ENCODE peak calls at places on chromosomes 2 and 18, in nine cellular contexts. One of them, this sample, is unnamed.

GRCh38 chr2:17146358-17146757 is 371.9 kb downstream of the RAD51AP2 start:
- DNase-seq in lung microvascular endothelial cell: no peak
- DNase-seq in foreskin fibroblast: no peak
- DNase-seq in heart left ventricle: no peak
- DNase-seq in HFFc6: no peak
- DNase-seq in nephron progenitor cell: no peak
- DNase-seq in neural crest cell: no peak
- DNase-seq in K562: no peak
- DNase-seq in ELF-1: no peak
- DNase-seq in this sample: no peak

GRCh38 chr2:153431114-153431513 is 47.4 kb downstream of the RPRM start:
- DNase-seq in lung microvascular endothelial cell: no peak
- DNase-seq in foreskin fibroblast: no peak
- DNase-seq in heart left ventricle: no peak
- DNase-seq in HFFc6: no peak
- DNase-seq in nephron progenitor cell: no peak
- DNase-seq in neural crest cell: no peak
- DNase-seq in K562: no peak
- DNase-seq in ELF-1: no peak
- DNase-seq in this sample: no peak

GRCh38 chr2:173963817-173964564 is 1.2 kb downstream of the SP3 start:
- DNase-seq in lung microvascular endothelial cell: peak
- DNase-seq in foreskin fibroblast: peak
- DNase-seq in heart left ventricle: peak
- DNase-seq in HFFc6: peak
- DNase-seq in nephron progenitor cell: peak
- DNase-seq in neural crest cell: peak
- DNase-seq in K562: peak
- DNase-seq in ELF-1: peak
- DNase-seq in this sample: peak

GRCh38 chr2:85914916-85915315 is 26.1 kb upstream of the ST3GAL5 start:
- DNase-seq in lung microvascular endothelial cell: no peak
- DNase-seq in foreskin fibroblast: no peak
- DNase-seq in heart left ventricle: no peak
- DNase-seq in HFFc6: no peak
- DNase-seq in nephron progenitor cell: no peak
- DNase-seq in neural crest cell: no peak
- DNase-seq in K562: no peak
- DNase-seq in ELF-1: no peak
- DNase-seq in this sample: no peak

GRCh38 chr2:41710944-41711343 is 336.9 kb upstream of the PKDCC start:
- DNase-seq in lung microvascular endothelial cell: no peak
- DNase-seq in foreskin fibroblast: peak
- DNase-seq in heart left ventricle: no peak
- DNase-seq in HFFc6: peak
- DNase-seq in nephron progenitor cell: no peak
- DNase-seq in neural crest cell: no peak
- DNase-seq in K562: no peak
- DNase-seq in ELF-1: no peak
- DNase-seq in this sample: no peak

GRCh38 chr2:131035112-131035825 is 58.0 kb downstream of the FAM168B start:
- DNase-seq in lung microvascular endothelial cell: no peak
- DNase-seq in foreskin fibroblast: no peak
- DNase-seq in heart left ventricle: no peak
- DNase-seq in HFFc6: no peak
- DNase-seq in nephron progenitor cell: no peak
- DNase-seq in neural crest cell: no peak
- DNase-seq in K562: no peak
- DNase-seq in ELF-1: no peak
- DNase-seq in this sample: no peak

GRCh38 chr2:135473567-135473966 is 57.5 kb downstream of the ZRANB3 start:
- DNase-seq in lung microvascular endothelial cell: peak
- DNase-seq in foreskin fibroblast: peak
- DNase-seq in heart left ventricle: no peak
- DNase-seq in HFFc6: no peak
- DNase-seq in nephron progenitor cell: no peak
- DNase-seq in neural crest cell: no peak
- DNase-seq in K562: peak
- DNase-seq in ELF-1: peak
- DNase-seq in this sample: peak

GRCh38 chr2:3468296-3468988 is 50.9 kb downstream of the ADI1 start:
- DNase-seq in lung microvascular endothelial cell: no peak
- DNase-seq in foreskin fibroblast: no peak
- DNase-seq in heart left ventricle: no peak
- DNase-seq in HFFc6: no peak
- DNase-seq in nephron progenitor cell: no peak
- DNase-seq in neural crest cell: no peak
- DNase-seq in K562: no peak
- DNase-seq in ELF-1: no peak
- DNase-seq in this sample: no peak

GRCh38 chr2:167935803-167936110 is 311.6 kb downstream of the STK39 start:
- DNase-seq in lung microvascular endothelial cell: no peak
- DNase-seq in foreskin fibroblast: no peak
- DNase-seq in heart left ventricle: no peak
- DNase-seq in HFFc6: no peak
- DNase-seq in nephron progenitor cell: no peak
- DNase-seq in neural crest cell: no peak
- DNase-seq in K562: no peak
- DNase-seq in ELF-1: no peak
- DNase-seq in this sample: no peak

GRCh38 chr2:63982335-63982734 is 36.9 kb downstream of the VPS54 start:
- DNase-seq in lung microvascular endothelial cell: no peak
- DNase-seq in foreskin fibroblast: no peak
- DNase-seq in heart left ventricle: no peak
- DNase-seq in HFFc6: no peak
- DNase-seq in nephron progenitor cell: no peak
- DNase-seq in neural crest cell: no peak
- DNase-seq in K562: no peak
- DNase-seq in ELF-1: no peak
- DNase-seq in this sample: no peak

GRCh38 chr2:188519133-188519532 is 227.5 kb downstream of the GULP1 start:
- DNase-seq in lung microvascular endothelial cell: no peak
- DNase-seq in foreskin fibroblast: peak
- DNase-seq in heart left ventricle: no peak
- DNase-seq in HFFc6: peak
- DNase-seq in nephron progenitor cell: no peak
- DNase-seq in neural crest cell: no peak
- DNase-seq in K562: no peak
- DNase-seq in ELF-1: no peak
- DNase-seq in this sample: no peak

GRCh38 chr2:63590621-63591408 is 2.1 kb downstream of the MDH1 start:
- DNase-seq in lung microvascular endothelial cell: no peak
- DNase-seq in foreskin fibroblast: peak
- DNase-seq in heart left ventricle: no peak
- DNase-seq in HFFc6: no peak
- DNase-seq in nephron progenitor cell: no peak
- DNase-seq in neural crest cell: no peak
- DNase-seq in K562: no peak
- DNase-seq in ELF-1: no peak
- DNase-seq in this sample: no peak

GRCh38 chr18:48850891-48851302 is 99.9 kb downstream of the SMAD7 start:
- DNase-seq in lung microvascular endothelial cell: no peak
- DNase-seq in foreskin fibroblast: no peak
- DNase-seq in heart left ventricle: peak
- DNase-seq in HFFc6: no peak
- DNase-seq in nephron progenitor cell: no peak
- DNase-seq in neural crest cell: no peak
- DNase-seq in K562: peak
- DNase-seq in ELF-1: no peak
- DNase-seq in this sample: no peak

GRCh38 chr2:223054193-223054781 is 2.3 kb downstream of the KCNE4 start:
- DNase-seq in lung microvascular endothelial cell: no peak
- DNase-seq in foreskin fibroblast: peak
- DNase-seq in heart left ventricle: peak
- DNase-seq in HFFc6: peak
- DNase-seq in nephron progenitor cell: no peak
- DNase-seq in neural crest cell: no peak
- DNase-seq in K562: no peak
- DNase-seq in ELF-1: no peak
- DNase-seq in this sample: no peak

GRCh38 chr2:237878321-237879057 is 19.1 kb downstream of the RAMP1 start:
- DNase-seq in lung microvascular endothelial cell: no peak
- DNase-seq in foreskin fibroblast: no peak
- DNase-seq in heart left ventricle: no peak
- DNase-seq in HFFc6: no peak
- DNase-seq in nephron progenitor cell: no peak
- DNase-seq in neural crest cell: no peak
- DNase-seq in K562: no peak
- DNase-seq in ELF-1: no peak
- DNase-seq in this sample: no peak

GRCh38 chr18:22170421-22171262 is 1.3 kb downstream of the GATA6 start:
- DNase-seq in lung microvascular endothelial cell: peak
- DNase-seq in foreskin fibroblast: peak
- DNase-seq in heart left ventricle: peak
- DNase-seq in HFFc6: peak
- DNase-seq in nephron progenitor cell: peak
- DNase-seq in neural crest cell: peak
- DNase-seq in K562: no peak
- DNase-seq in ELF-1: peak
- DNase-seq in this sample: peak

GRCh38 chr2:105274046-105274445 is 32.5 kb downstream of the GPR45 start:
- DNase-seq in lung microvascular endothelial cell: peak
- DNase-seq in foreskin fibroblast: no peak
- DNase-seq in heart left ventricle: no peak
- DNase-seq in HFFc6: no peak
- DNase-seq in nephron progenitor cell: no peak
- DNase-seq in neural crest cell: no peak
- DNase-seq in K562: no peak
- DNase-seq in ELF-1: no peak
- DNase-seq in this sample: no peak

GRCh38 chr2:177076636-177077179 is 135.9 kb upstream of the HNRNPA3 start:
- DNase-seq in lung microvascular endothelial cell: no peak
- DNase-seq in foreskin fibroblast: no peak
- DNase-seq in heart left ventricle: no peak
- DNase-seq in HFFc6: no peak
- DNase-seq in nephron progenitor cell: no peak
- DNase-seq in neural crest cell: no peak
- DNase-seq in K562: no peak
- DNase-seq in ELF-1: peak
- DNase-seq in this sample: no peak

GRCh38 chr2:54207666-54208195 is 48.3 kb downstream of the TSPYL6 start:
- DNase-seq in lung microvascular endothelial cell: peak
- DNase-seq in foreskin fibroblast: peak
- DNase-seq in heart left ventricle: no peak
- DNase-seq in HFFc6: no peak
- DNase-seq in nephron progenitor cell: no peak
- DNase-seq in neural crest cell: no peak
- DNase-seq in K562: no peak
- DNase-seq in ELF-1: no peak
- DNase-seq in this sample: no peak

GRCh38 chr2:43230981-43231827 is 4.8 kb upstream of the ZFP36L2 start:
- DNase-seq in lung microvascular endothelial cell: no peak
- DNase-seq in foreskin fibroblast: no peak
- DNase-seq in heart left ventricle: peak
- DNase-seq in HFFc6: no peak
- DNase-seq in nephron progenitor cell: no peak
- DNase-seq in neural crest cell: no peak
- DNase-seq in K562: no peak
- DNase-seq in ELF-1: no peak
- DNase-seq in this sample: no peak

GRCh38 chr2:217953011-217953481 is 49.7 kb downstream of the TNS1 start:
- DNase-seq in lung microvascular endothelial cell: no peak
- DNase-seq in foreskin fibroblast: no peak
- DNase-seq in heart left ventricle: peak
- DNase-seq in HFFc6: no peak
- DNase-seq in nephron progenitor cell: no peak
- DNase-seq in neural crest cell: no peak
- DNase-seq in K562: no peak
- DNase-seq in ELF-1: no peak
- DNase-seq in this sample: no peak

GRCh38 chr2:234772775-234773064 is 179.1 kb upstream of the SH3BP4 start:
- DNase-seq in lung microvascular endothelial cell: no peak
- DNase-seq in foreskin fibroblast: no peak
- DNase-seq in heart left ventricle: no peak
- DNase-seq in HFFc6: no peak
- DNase-seq in nephron progenitor cell: peak
- DNase-seq in neural crest cell: no peak
- DNase-seq in K562: no peak
- DNase-seq in ELF-1: peak
- DNase-seq in this sample: no peak

This sample was measured in AG08396.